ENCODE peak calls at places on chromosomes 13 and 19, in seven cellular contexts. F is left cardiac atrium; E is foreskin keratinocyte; Y is stimulated activated naive CD8-positive, alpha-beta T cell treated with anti-CD3 and anti-CD28 coated beads, Interleukin-15, Interleukin-2, amounts not matched to agents 100 U/mL and 50 U/mL, for 24 hours; T is pancreas; M is heart right ventricle; K is left lung. R is an unnamed sample.

GRCh38 chr19:4597278-4597974 is 37.9 kb upstream of the SEMA6B start:
- ATAC-seq in F (peak; percentile 57), E (no peak), Y (peak; percentile 12), T (no peak), M (no peak), K (peak; percentile 21), R (no peak)

GRCh38 chr13:41075034-41075433 is 13.7 kb downstream of the WBP4 start:
- ATAC-seq in F (no peak), E (no peak), Y (no peak), T (peak; percentile 60), M (no peak), K (peak; percentile 65), R (no peak)

GRCh38 chr13:73934215-73934623 is 200.0 kb downstream of the KLF12 start:
- ATAC-seq in F (no peak), E (no peak), Y (peak; percentile 29), T (no peak), M (no peak), K (no peak), R (peak; percentile 21)

GRCh38 chr19:51156710-51157109 is 14.6 kb downstream of the SIGLEC7 start:
- ATAC-seq in F (no peak), E (no peak), Y (no peak), T (no peak), M (no peak), K (no peak), R (no peak)

GRCh38 chr13:113022391-113023216 is 53.6 kb downstream of the MCF2L start:
- ATAC-seq in F (peak; percentile 40), E (peak; percentile 42), Y (no peak), T (no peak), M (peak; percentile 51), K (peak; percentile 22), R (no peak)

GRCh38 chr19:18910010-18910409 is 9.2 kb downstream of the COPE start:
- ATAC-seq in F (no peak), E (no peak), Y (no peak), T (no peak), M (no peak), K (no peak), R (no peak)

GRCh38 chr19:35166100-35167063 is 11.8 kb downstream of the FXYD5 start:
- ATAC-seq in F (no peak), E (no peak), Y (no peak), T (no peak), M (no peak), K (no peak), R (no peak)

GRCh38 chr13:98105929-98106336 is 37.0 kb upstream of the FARP1 start:
- ATAC-seq in F (peak; percentile 81), E (no peak), Y (no peak), T (no peak), M (peak; percentile 95), K (peak; percentile 66), R (no peak)

GRCh38 chr13:112738606-112739005 is 48.8 kb downstream of the ATP11A start:
- ATAC-seq in F (no peak), E (no peak), Y (no peak), T (no peak), M (no peak), K (no peak), R (no peak)

GRCh38 chr13:32837973-32838940 is 178.0 kb upstream of the KL start:
- ATAC-seq in F (no peak), E (no peak), Y (no peak), T (peak; percentile 26), M (no peak), K (no peak), R (no peak)

GRCh38 chr13:91778123-91778522 is 379.7 kb downstream of the GPC5 start:
- ATAC-seq in F (no peak), E (no peak), Y (no peak), T (no peak), M (no peak), K (no peak), R (no peak)